ENCODE peak calls at places on chromosome 10, in seven cellular contexts. Q, W, M, D, X, U and G are unnamed samples.

GRCh38 chr10:71244638-71245419 is 32.5 kb downstream of the UNC5B start:
- DNase-seq in Q (peak; percentile 67), W (no peak), M (peak; percentile 69), D (peak; percentile 31), X (peak; percentile 81), U (peak; percentile 93), G (no peak)

GRCh38 chr10:75708060-75708459 is 276.6 kb downstream of the LRMDA start:
- DNase-seq in Q (no peak), W (no peak), M (no peak), D (no peak), X (no peak), U (no peak), G (no peak)

GRCh38 chr10:68684413-68684812 is 36.6 kb upstream of the CCAR1 start:
- DNase-seq in Q (no peak), W (no peak), M (no peak), D (no peak), X (no peak), U (no peak), G (no peak)

GRCh38 chr10:130964771-130965170 is 346.8 kb downstream of the TCERG1L start:
- DNase-seq in Q (no peak), W (no peak), M (no peak), D (no peak), X (no peak), U (no peak), G (no peak)

GRCh38 chr10:112475565-112476233 is 28.7 kb downstream of the VTI1A start:
- DNase-seq in Q (no peak), W (no peak), M (no peak), D (no peak), X (no peak), U (peak; percentile 23), G (no peak)

GRCh38 chr10:119029613-119030420 is at the start of gene NANOS1:
- DNase-seq in Q (no peak), W (no peak), M (no peak), D (no peak), X (peak; percentile 69), U (peak; percentile 21), G (no peak)

GRCh38 chr10:58266003-58266825 is 1.5 kb downstream of the IPMK start:
- DNase-seq in Q (no peak), W (peak; percentile 53), M (no peak), D (peak; percentile 40), X (no peak), U (peak; percentile 78), G (no peak)

GRCh38 chr10:47029181-47029971 is 118.1 kb downstream of the PTPN20 start:
- DNase-seq in Q (peak; percentile 1), W (no peak), M (peak; percentile 5), D (no peak), X (peak; percentile 20), U (no peak), G (no peak)

GRCh38 chr10:103772096-103772845 is 83.1 kb downstream of the SH3PXD2A start:
- DNase-seq in Q (peak; percentile 79), W (no peak), M (peak; percentile 90), D (peak; percentile 82), X (peak; percentile 92), U (peak; percentile 98), G (peak; percentile 67)

GRCh38 chr10:42888504-42889095 is 106.0 kb downstream of the BMS1 start:
- DNase-seq in Q (peak; percentile 61), W (no peak), M (no peak), D (peak; percentile 21), X (no peak), U (no peak), G (no peak)

GRCh38 chr10:103884681-103885139 is 29.3 kb upstream of the SH3PXD2A start:
- DNase-seq in Q (peak; percentile 50), W (peak; percentile 53), M (peak; percentile 21), D (peak; percentile 54), X (no peak), U (peak; percentile 60), G (no peak)

GRCh38 chr10:93867481-93867880 is 26.3 kb upstream of the SLC35G1 start:
- DNase-seq in Q (no peak), W (no peak), M (no peak), D (no peak), X (no peak), U (no peak), G (no peak)

GRCh38 chr10:127303746-127304145 is 107.4 kb upstream of the INSYN2A start:
- DNase-seq in Q (no peak), W (no peak), M (no peak), D (no peak), X (no peak), U (no peak), G (no peak)

GRCh38 chr10:99279626-99280111 is 44.0 kb upstream of the HPSE2 start:
- DNase-seq in Q (no peak), W (no peak), M (no peak), D (no peak), X (no peak), U (peak; percentile 33), G (no peak)

DNA sequence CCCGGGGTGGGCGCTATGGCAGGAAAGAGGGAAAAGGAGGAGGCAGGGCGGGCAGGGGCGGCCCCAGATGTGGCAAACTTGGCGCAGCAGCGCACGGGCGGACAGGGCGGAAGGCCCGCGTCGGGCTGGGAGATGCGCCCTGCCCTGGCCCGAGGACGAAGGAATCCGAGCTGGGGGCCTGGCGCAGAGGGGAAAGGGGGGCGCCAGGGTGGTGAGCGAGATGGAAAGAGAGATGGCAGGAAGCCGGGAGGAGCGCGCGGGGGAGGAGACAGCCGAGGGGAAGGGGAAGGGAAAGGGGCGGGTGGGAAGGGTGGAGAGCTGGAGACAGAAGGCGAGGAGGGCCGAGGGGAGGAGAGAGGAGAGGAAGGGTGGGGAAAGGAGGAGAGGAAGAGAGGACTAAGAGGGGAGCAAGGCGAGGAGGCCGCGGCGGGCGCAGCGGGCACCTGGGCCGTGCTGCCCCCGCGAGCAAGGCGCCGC is at the start of gene MARVELD1:
- DNase-seq in Q (peak; percentile 68), W (no peak), M (peak; percentile 89), D (no peak), X (peak; percentile 86), U (peak; percentile 77), G (peak; percentile 66)
- TF ChIP-seq POLR2A in Q (no peak), W (no peak), M (no peak), D (no peak), X (peak; percentile 11), U (peak; percentile 60), G (peak; percentile 9)

GRCh38 chr10:80498833-80499671 is 38.6 kb upstream of the SH2D4B start:
- DNase-seq in Q (peak; percentile 92), W (peak; percentile 94), M (peak; percentile 95), D (peak; percentile 98), X (peak; percentile 94), U (peak; percentile 97), G (peak; percentile 84)
- H3K4me3 ChIP-seq in Q (no peak overlapping the region), W (no peak overlapping the region), M (no peak overlapping the region), D (no peak overlapping the region), X (no peak overlapping the region), U (no peak overlapping the region), G (peak overlapping the region; percentile 36)

DNA sequence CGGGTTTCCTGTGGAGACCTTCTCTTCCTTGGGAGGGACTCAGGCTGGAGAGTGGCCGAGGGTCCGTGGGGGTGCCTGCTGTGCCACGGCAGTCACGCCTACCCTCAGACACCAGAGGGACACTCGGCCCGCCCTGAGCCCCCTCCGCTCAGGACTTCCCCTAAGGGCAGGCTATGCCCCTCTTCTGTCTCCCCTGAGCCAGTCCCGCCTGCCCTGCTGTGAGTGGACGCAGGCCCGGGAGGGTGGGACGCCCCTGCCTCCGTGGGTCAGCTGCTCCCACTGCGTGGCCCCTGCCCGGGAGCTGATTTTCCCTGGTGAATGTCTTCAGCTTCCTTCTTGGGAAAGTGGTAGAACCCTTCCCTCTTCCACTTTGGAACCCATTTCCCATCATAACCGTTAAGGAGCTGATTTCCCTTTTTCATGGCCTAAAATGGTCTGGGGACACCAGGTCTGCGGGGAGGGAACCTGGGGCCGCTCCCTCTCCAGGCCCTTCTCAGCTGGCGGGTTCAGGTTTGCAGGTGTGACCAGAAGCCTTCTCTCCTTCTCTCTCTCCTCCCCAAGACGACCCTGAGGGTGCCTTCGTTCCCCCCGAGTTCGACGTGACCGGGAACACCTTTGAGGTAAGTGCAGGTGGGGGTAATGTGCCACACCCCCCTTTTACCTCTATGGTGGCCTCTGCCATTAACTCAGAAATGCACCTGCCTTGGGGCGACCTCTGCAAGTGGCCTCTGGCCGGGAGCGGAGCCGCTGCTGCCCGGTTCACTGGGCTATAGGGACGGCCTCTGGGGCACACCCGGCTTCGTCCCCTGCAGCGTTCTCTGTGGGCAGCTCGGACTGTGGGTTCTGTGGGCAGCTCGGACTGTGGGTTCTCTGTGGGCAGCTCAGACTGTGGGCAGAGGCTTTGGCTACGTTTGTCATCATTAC is 7.9 kb downstream of the KNDC1 start:
- DNase-seq in Q (no peak), W (no peak), M (no peak), D (no peak), X (no peak), U (no peak), G (no peak)
- H3K4me1 ChIP-seq in Q (peaks cover 3% of the 10 kb centered on the region), W (no peaks in the 10 kb centered on the region), M (no peaks in the 10 kb centered on the region), D (peaks cover 15% of the 10 kb centered on the region), X (no peaks in the 10 kb centered on the region), U (no peaks in the 10 kb centered on the region), G (no peaks in the 10 kb centered on the region)

GRCh38 chr10:96718304-96718990 is 1.9 kb downstream of the PIK3AP1 start:
- DNase-seq in Q (no peak), W (no peak), M (no peak), D (no peak), X (no peak), U (no peak), G (no peak)

GRCh38 chr10:96721207-96721572 is 876 bp upstream of the PIK3AP1 start:
- DNase-seq in Q (no peak), W (no peak), M (no peak), D (no peak), X (no peak), U (no peak), G (no peak)

GRCh38 chr10:96719205-96719604 is 1.1 kb downstream of the PIK3AP1 start:
- DNase-seq in Q (no peak), W (no peak), M (no peak), D (no peak), X (no peak), U (no peak), G (no peak)

GRCh38 chr10:96719850-96720421 is 378 bp downstream of the PIK3AP1 start:
- DNase-seq in Q (peak; percentile 63), W (peak; percentile 16), M (peak; percentile 18), D (peak; percentile 53), X (peak; percentile 89), U (no peak), G (no peak)

GRCh38 chr10:96720422-96721206 is at the start of gene PIK3AP1:
- DNase-seq in Q (peak; percentile 34), W (no peak), M (peak; percentile 21), D (peak; percentile 53), X (peak; percentile 87), U (no peak), G (no peak)
- TF ChIP-seq POLR2A in Q (no peak), W (peak; percentile 40), M (no peak), D (no peak), X (peak; percentile 24), U (no peak), G (no peak)

DNA sequence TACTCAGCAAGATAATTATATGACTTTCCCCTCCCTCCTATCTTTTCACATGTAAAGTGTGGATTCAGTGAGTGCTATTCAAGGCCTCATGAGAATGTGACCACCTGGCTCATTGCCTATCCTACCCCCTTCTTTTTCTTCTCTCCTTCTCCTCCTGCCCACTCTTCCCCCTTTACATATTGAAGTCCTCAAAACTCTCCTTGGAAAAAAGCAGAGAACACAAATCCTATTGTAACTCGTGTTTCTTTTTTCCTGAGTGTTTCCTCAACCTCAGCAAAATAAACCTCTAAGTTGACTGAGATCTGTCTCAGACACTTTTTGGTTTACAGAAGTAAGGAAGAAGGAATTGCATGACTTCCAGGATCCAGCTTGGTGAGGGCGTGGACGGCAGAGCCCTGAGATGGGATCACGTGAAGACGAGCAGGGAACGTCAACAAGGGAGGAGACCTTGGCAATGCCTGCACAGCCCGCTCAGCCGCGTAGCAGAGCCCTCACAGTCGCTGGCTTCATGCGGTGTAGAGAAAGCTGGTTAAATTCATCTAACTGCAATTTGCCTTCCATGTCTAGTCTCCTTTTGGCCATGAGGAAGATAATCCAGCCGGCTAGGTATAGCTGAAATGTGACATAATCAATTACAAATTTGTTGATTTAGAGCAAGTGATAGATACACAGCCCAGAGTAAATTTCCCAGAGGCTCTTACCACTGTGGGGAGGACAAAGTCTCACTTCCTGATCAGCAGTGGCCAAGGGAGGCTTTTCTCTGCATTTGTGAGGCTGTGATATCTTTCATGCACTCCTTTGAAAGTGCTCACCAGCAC is 75.7 kb downstream of the LYZL2 start:
- DNase-seq in Q (peak; percentile 93), W (peak; percentile 57), M (peak; percentile 69), D (peak; percentile 86), X (peak; percentile 84), U (peak; percentile 11), G (peak; percentile 59)
- H3K4me3 ChIP-seq in Q (peak overlapping the region; percentile 9), W (peak overlapping the region; percentile 2), M (peak overlapping the region; percentile 11), D (no peak overlapping the region), X (peak overlapping the region; percentile 45), U (no peak overlapping the region), G (peak overlapping the region; percentile 55)